ENCODE peak calls at places on chromosomes 3 and 15, in six cellular contexts. V is ELR, J is cardiac muscle cell, F is activated T-cell treated with anti-CD3 and anti-CD28 coated beads for 48 hours, Z is cardiac septum, L is NT2/D1. E is an unnamed sample.
A peak's percentile ranks its signal among the peaks of the same experiment; 100 is the strongest.

GRCh38 chr3:26104856-26105255 is 315.0 kb downstream of the OXSM start:
- DNase-seq in Z (no peak), J (peak; percentile 35), V (no peak), F (no peak), L (no peak), E (no peak)

GRCh38 chr3:177370396-177370795 is 173.1 kb upstream of the TBL1XR1 start:
- DNase-seq in J (no peak), V (no peak), L (no peak), Z (no peak), F (no peak), E (no peak)

GRCh38 chr3:145849115-145849514 is 311.9 kb downstream of the PLOD2 start:
- DNase-seq in V (no peak), L (no peak), J (no peak), F (no peak), Z (no peak), E (no peak)

GRCh38 chr3:83477563-83477962 is 1481.2 kb upstream of the CADM2 start:
- DNase-seq in F (no peak), L (no peak), Z (no peak), J (no peak), V (no peak), E (no peak)

GRCh38 chr3:64748244-64748894 is 60.6 kb upstream of the ADAMTS9 start:
- DNase-seq in Z (no peak), V (no peak), J (no peak), L (peak; percentile 79), F (no peak), E (no peak)

GRCh38 chr3:143896486-143896885 is 48.2 kb upstream of the SLC9A9 start:
- DNase-seq in J (no peak), L (no peak), V (no peak), F (no peak), Z (no peak), E (no peak)

GRCh38 chr3:44511238-44511567 is 33.7 kb upstream of the ZNF445 start:
- DNase-seq in L (no peak), J (peak; percentile 1), F (no peak), V (peak; percentile 10), Z (no peak), E (no peak)

GRCh38 chr3:69806735-69807438 is 67.6 kb downstream of the MITF start:
- DNase-seq in F (no peak), J (no peak), Z (no peak), L (no peak), V (peak; percentile 81), E (no peak)

GRCh38 chr15:77398927-77399326 is 21.0 kb downstream of the PEAK1 start:
- DNase-seq in L (no peak), F (no peak), V (no peak), J (no peak), Z (no peak), E (no peak)

GRCh38 chr3:13011369-13012227 is 61.6 kb downstream of the IQSEC1 start:
- DNase-seq in F (peak; percentile 73), J (peak; percentile 56), L (no peak), Z (peak; percentile 90), V (no peak), E (peak; percentile 56)

GRCh38 chr3:27325419-27325818 is 43.8 kb downstream of the NEK10 start:
- DNase-seq in Z (no peak), F (no peak), V (peak; percentile 11), J (no peak), L (no peak), E (no peak)

E was measured in Jurkat, Clone E6-1.